ENCODE peak calls at places on chromosomes 16 and 17, in nine cellular contexts. V, N, U, C, W, A, O, F and B are unnamed samples.

GRCh38 chr16:71840052-71840451 is 5.7 kb upstream of the ATXN1L start:
- DNase-seq in O (no peak), V (no peak), F (no peak), N (no peak), C (no peak), A (no peak), U (no peak), W (no peak), B (peak; percentile 40)

GRCh38 chr17:70297397-70297796 is 128.1 kb downstream of the KCNJ2 start:
- DNase-seq in N (no peak), O (no peak), C (no peak), U (no peak), V (no peak), F (no peak), A (no peak), W (no peak), B (no peak)

GRCh38 chr16:4358236-4358635 is 7.1 kb upstream of the PAM16 start:
- DNase-seq in O (no peak), F (no peak), W (no peak), U (no peak), N (no peak), C (no peak), V (no peak), A (no peak), B (no peak)

GRCh38 chr16:9527976-9528375 is 436.5 kb downstream of the HAPSTR1 start:
- DNase-seq in V (peak; percentile 90), O (no peak), C (no peak), U (no peak), A (peak; percentile 59), N (no peak), W (no peak), F (no peak), B (no peak)

GRCh38 chr16:883781-884180 is 83.2 kb upstream of the GNG13 start:
- DNase-seq in V (no peak), O (no peak), C (no peak), N (no peak), U (no peak), W (no peak), F (no peak), A (no peak), B (no peak)

GRCh38 chr16:12262454-12263180 is 286.1 kb downstream of the SNX29 start:
- DNase-seq in U (no peak), V (no peak), O (no peak), F (no peak), C (no peak), A (no peak), W (no peak), N (no peak), B (no peak)

GRCh38 chr16:30142672-30143346 is 19.8 kb upstream of the MAPK3 start:
- DNase-seq in C (peak; percentile 50), A (no peak), U (no peak), V (peak; percentile 61), O (no peak), F (no peak), N (no peak), W (no peak), B (no peak)

GRCh38 chr17:30398328-30399041 is 19.8 kb downstream of the CPD start:
- DNase-seq in A (no peak), C (no peak), U (no peak), V (no peak), F (no peak), N (no peak), O (no peak), W (no peak), B (no peak)

GRCh38 chr17:19271751-19272357 is 34.7 kb downstream of the EPN2 start:
- DNase-seq in F (no peak), N (no peak), V (no peak), C (no peak), W (no peak), A (no peak), O (no peak), U (no peak), B (no peak)

GRCh38 chr17:13067629-13068303 is 49.9 kb upstream of the ELAC2 start:
- DNase-seq in F (no peak), W (no peak), O (no peak), N (no peak), U (no peak), C (no peak), A (no peak), V (no peak), B (no peak)

GRCh38 chr17:33936764-33937163 is 318.3 kb upstream of the CCL2 start:
- DNase-seq in A (no peak), O (no peak), N (no peak), C (no peak), V (no peak), W (no peak), U (no peak), F (no peak), B (no peak)

GRCh38 chr17:28991779-28992178 is 14.1 kb downstream of the SEZ6 start:
- DNase-seq in W (no peak), O (no peak), F (no peak), N (no peak), V (no peak), A (no peak), U (no peak), C (no peak), B (no peak)

GRCh38 chr17:76419576-76420245 is 33.2 kb downstream of the UBE2O start:
- DNase-seq in V (no peak), U (no peak), C (no peak), A (no peak), W (no peak), O (no peak), N (no peak), F (no peak), B (no peak)

GRCh38 chr17:31678431-31678830 is 180.6 kb downstream of the COPRS start:
- DNase-seq in F (no peak), O (no peak), A (no peak), U (peak; percentile 58), C (no peak), N (no peak), W (no peak), V (peak; percentile 11), B (no peak)

GRCh38 chr16:9091867-9092281 is 430 bp downstream of the HAPSTR1 start:
- DNase-seq in V (peak; percentile 27), C (peak; percentile 45), N (no peak), O (peak; percentile 37), F (no peak), A (no peak), U (no peak), W (peak; percentile 67), B (no peak)